ENCODE peak calls at places on chromosomes 6 and 20, in four cellular contexts. D, L, S and T are unnamed samples.

GRCh38 chr20:6421321-6422030 is 298.6 kb upstream of the FERMT1 start:
- DNase-seq in D (no peak), L (no peak), S (no peak), T (no peak)

GRCh38 chr20:51003776-51004175 is 19.1 kb downstream of the KCNG1 start:
- DNase-seq in D (no peak), L (no peak), S (no peak), T (peak)

GRCh38 chr6:35638679-35639078 is 50.0 kb downstream of the FKBP5 start:
- DNase-seq in D (no peak), L (no peak), S (no peak), T (no peak)

GRCh38 chr20:32332614-32333013 is 25.5 kb upstream of the ASXL1 start:
- DNase-seq in D (no peak), L (no peak), S (peak), T (peak)

GRCh38 chr6:143575440-143575839 is 63.9 kb upstream of the FUCA2 start:
- DNase-seq in D (peak), L (no peak), S (peak), T (no peak)

GRCh38 chr6:53593001-53593488 is 48.1 kb upstream of the GCLC start:
- DNase-seq in D (peak), L (no peak), S (peak), T (no peak)

GRCh38 chr6:154893927-154894326 is 101.2 kb upstream of the TIAM2 start:
- DNase-seq in D (no peak), L (no peak), S (peak), T (no peak)

GRCh38 chr6:34169897-34170296 is 24.0 kb upstream of the GRM4 start:
- DNase-seq in D (no peak), L (no peak), S (no peak), T (no peak)